ENCODE peak calls at places on chromosomes 5 and 9, in nine cellular contexts. A is choroid plexus epithelial cell, X is pancreas, Z is esophagus squamous epithelium, B is WERI-Rb-1, D is dorsolateral prefrontal cortex, V is astrocyte of the cerebellum, R is hepatocyte, N is AG04450. L is an unnamed sample.

GRCh38 chr5:54024466-54024865 is 285.9 kb downstream of the ARL15 start:
- DNase-seq in A (peak; percentile 80), X (no peak), Z (no peak), B (no peak), D (no peak), V (no peak), R (no peak), N (peak; percentile 23), L (no peak)

GRCh38 chr5:149605998-149606721 is 24.9 kb downstream of the ARHGEF37 start:
- DNase-seq in A (peak; percentile 64), X (no peak), Z (no peak), B (no peak), D (no peak), V (no peak), R (peak; percentile 60), N (no peak), L (no peak)

GRCh38 chr5:134003064-134003956 is 1.5 kb downstream of the VDAC1 start:
- DNase-seq in A (no peak), X (no peak), Z (no peak), B (no peak), D (peak; percentile 38), V (no peak), R (no peak), N (no peak), L (no peak)

GRCh38 chr5:141517902-141518610 is 29.2 kb downstream of the PCDHGC5 start:
- DNase-seq in A (peak; percentile 47), X (no peak), Z (no peak), B (no peak), D (no peak), V (no peak), R (no peak), N (peak; percentile 69), L (no peak)

GRCh38 chr5:112967520-112968083 is 9.0 kb upstream of the DCP2 start:
- DNase-seq in A (no peak), X (no peak), Z (no peak), B (no peak), D (no peak), V (no peak), R (no peak), N (no peak), L (no peak)

GRCh38 chr5:111198281-111198948 is 25.8 kb upstream of the CAMK4 start:
- DNase-seq in A (no peak), X (no peak), Z (no peak), B (no peak), D (no peak), V (no peak), R (no peak), N (no peak), L (no peak)

GRCh38 chr5:91955610-91956009 is 572.5 kb upstream of the ARRDC3 start:
- DNase-seq in A (no peak), X (peak; percentile 16), Z (no peak), B (no peak), D (no peak), V (no peak), R (no peak), N (no peak), L (no peak)

GRCh38 chr9:99003308-99003707 is 59.6 kb downstream of the COL15A1 start:
- DNase-seq in A (no peak), X (no peak), Z (no peak), B (no peak), D (no peak), V (no peak), R (no peak), N (no peak), L (no peak)

GRCh38 chr5:113166710-113167366 is 190.2 kb downstream of the DCP2 start:
- DNase-seq in A (peak; percentile 67), X (no peak), Z (no peak), B (no peak), D (no peak), V (peak; percentile 87), R (peak; percentile 20), N (peak; percentile 63), L (no peak)

GRCh38 chr5:107820339-107820880 is 149.7 kb upstream of the EFNA5 start:
- DNase-seq in A (no peak), X (no peak), Z (no peak), B (no peak), D (no peak), V (no peak), R (no peak), N (no peak), L (no peak)
- TF ChIP-seq CTCF in A (no peak), X (no peak), Z (no peak), B (no peak), D (no peak), V (no peak), R (no peak), N (no peak), L (no peak)

DNA sequence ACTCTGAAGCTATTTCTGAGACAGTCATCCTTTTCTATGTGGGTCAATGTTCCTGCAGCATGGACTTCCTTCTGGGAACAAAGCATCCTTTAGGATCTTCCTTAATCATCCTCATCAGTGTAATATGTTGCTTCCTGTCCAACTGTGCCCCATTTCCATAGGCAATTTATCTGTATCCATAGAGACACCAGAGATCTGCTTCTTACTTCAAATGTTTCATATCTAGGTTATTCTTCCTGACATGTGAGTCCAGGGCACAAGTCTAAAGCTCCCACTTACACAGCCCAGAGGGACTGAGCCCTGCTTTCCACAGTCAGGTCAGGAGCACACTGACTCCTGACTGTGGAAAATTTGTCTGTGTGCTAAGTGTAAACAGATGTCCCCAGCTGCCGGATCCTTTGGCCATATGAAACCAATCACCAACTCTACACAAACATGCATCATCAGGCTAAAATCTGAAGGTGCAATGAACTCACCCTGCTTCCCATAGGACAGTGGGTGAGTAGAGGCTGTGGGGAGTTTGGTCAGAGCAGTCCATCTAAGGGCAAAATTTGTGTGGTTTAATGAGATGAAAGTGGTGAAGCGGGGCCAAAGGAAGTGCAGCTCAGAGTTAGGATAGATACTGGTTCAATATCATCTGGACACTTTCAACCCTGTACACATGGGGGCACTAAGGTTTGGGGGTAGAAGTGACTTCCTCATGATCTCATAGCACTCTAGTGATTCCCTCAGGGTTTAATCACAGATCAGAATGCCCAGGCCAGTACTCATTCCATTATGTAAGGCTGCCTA is 85.2 kb upstream of the TNC start:
- DNase-seq in A (peak; percentile 52), X (no peak), Z (no peak), B (no peak), D (no peak), V (no peak), R (peak; percentile 27), N (peak; percentile 92), L (no peak)
- TF ChIP-seq CTCF in A (no peak), X (no peak), Z (no peak), B (no peak), D (no peak), V (no peak), R (peak; percentile 12), N (no peak), L (no peak)

DNA sequence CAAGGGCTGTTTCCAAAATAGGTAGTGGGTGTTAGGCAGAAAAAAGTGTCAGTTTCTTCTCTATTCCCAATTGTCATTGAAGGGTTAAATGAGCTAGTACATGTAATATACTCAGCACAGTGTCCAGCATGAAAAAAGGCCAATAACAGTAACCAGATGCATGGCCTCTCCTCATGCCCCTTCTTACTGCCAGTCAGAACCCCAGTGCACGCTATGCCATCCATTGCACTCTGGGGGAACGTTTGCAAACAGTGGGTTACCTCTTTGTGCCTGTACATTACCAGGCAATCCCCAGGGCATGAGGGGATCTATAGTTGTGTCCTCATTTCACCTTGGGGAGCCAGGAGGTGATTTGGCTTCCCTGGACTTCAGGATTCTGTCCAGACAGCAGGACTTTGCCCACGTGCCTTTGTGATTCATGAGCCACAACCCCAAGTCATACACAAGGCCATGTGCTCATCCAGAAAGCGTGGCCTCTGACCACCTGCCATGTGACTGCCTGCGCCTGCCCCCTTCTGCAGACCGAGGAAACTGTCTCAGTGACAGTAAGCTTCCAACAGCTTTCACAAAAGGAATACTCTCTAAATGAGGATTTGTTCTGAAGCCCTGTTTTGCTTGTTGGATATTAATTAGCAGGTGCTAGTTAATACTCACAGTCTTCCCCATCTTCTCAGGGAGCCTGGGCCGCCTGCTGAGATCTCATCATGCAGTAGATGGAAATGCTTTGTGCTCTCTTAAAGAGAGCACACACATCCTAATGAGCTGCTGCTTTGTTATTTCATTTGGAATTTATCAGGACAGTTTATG is 36.8 kb upstream of the ANGPTL2 start:
- DNase-seq in A (peak; percentile 93), X (no peak), Z (no peak), B (peak; percentile 93), D (peak; percentile 75), V (peak; percentile 55), R (peak; percentile 82), N (peak; percentile 60), L (peak; percentile 16)
- TF ChIP-seq CTCF in A (peak; percentile 57), X (no peak), Z (no peak), B (peak; percentile 75), D (peak; percentile 38), V (peak; percentile 41), R (peak; percentile 35), N (peak; percentile 41), L (peak; percentile 28)

GRCh38 chr9:131278421-131279111 is 2.3 kb upstream of the FAM78A start:
- DNase-seq in A (no peak), X (no peak), Z (no peak), B (no peak), D (no peak), V (no peak), R (no peak), N (no peak), L (no peak)

GRCh38 chr9:131275332-131276106 is 791 bp downstream of the FAM78A start:
- DNase-seq in A (no peak), X (no peak), Z (no peak), B (peak; percentile 47), D (no peak), V (no peak), R (no peak), N (no peak), L (peak; percentile 29)

GRCh38 chr9:131277673-131278420 is 1.5 kb upstream of the FAM78A start:
- DNase-seq in A (peak; percentile 86), X (peak; percentile 72), Z (no peak), B (peak; percentile 98), D (peak; percentile 90), V (peak; percentile 34), R (peak; percentile 88), N (peak; percentile 50), L (peak; percentile 68)

GRCh38 chr9:131276107-131276888 is at the start of gene FAM78A:
- DNase-seq in A (peak; percentile 14), X (no peak), Z (no peak), B (peak; percentile 53), D (no peak), V (no peak), R (peak; percentile 35), N (no peak), L (no peak)

DNA sequence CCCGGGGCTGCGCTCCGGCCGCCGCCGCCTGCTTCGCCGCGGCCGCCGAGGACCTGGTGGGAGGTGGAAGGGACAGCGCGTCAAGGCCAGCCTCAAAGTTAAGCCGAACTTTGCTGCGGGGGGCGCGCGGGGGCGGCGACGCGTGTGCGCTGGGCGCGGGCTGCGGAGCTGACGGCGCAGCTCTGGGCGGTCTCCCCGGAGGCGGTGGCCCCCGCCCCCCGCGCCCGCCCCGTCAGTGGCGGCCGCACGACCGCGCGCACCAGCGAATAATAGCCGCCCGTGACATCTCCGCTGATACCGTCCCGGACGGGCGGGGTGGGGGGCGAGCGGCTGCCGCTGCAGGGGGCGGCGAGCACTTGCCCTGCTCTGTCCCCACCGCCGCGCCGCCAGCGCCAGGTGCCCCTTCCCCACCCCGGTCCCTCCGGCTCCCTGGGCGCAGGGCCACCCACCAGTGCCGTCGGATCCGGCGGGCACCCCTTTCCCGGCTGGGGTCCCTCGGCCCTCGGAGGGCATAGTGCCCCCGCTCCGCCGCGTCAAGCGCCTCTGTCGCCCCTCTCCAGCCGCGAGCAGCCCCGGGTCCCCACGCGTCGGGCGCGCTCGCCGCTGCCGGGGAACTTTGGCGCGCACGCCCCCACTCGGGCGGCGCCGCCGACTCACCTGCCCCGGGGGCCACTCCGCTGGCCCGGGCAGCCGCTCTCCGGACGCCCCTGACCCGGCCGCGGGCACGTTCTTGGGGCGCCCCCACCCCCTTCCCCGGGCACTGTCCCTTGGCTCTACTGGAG is 772 bp upstream of the FAM78A start:
- DNase-seq in A (no peak), X (no peak), Z (no peak), B (peak; percentile 34), D (no peak), V (no peak), R (no peak), N (no peak), L (no peak)
- TF ChIP-seq CTCF in A (no peak), X (no peak), Z (no peak), B (no peak), D (no peak), V (no peak), R (no peak), N (no peak), L (no peak)

L was measured in neural crest cell.